ENCODE peak calls at places on chromosomes 6 and 20, in ten cellular contexts. One of them, this sample, is unnamed.

GRCh38 chr20:64130876-64131275 is 23.5 kb upstream of the NPBWR2 start:
- DNase-seq in GM12865: no peak
- DNase-seq in HFF-Myc: no peak
- DNase-seq in effector memory CD8-positive, alpha-beta T cell: no peak
- DNase-seq in neural crest cell: no peak
- DNase-seq in myocyte: no peak
- DNase-seq in SW480: no peak
- DNase-seq in A172: no peak
- DNase-seq in uterus: no peak
- DNase-seq in non-pigmented ciliary epithelial cell: no peak
- DNase-seq in this sample: no peak

GRCh38 chr6:159098636-159099106 is 53.9 kb upstream of the TAGAP start:
- DNase-seq in SW480: no peak
- DNase-seq in A172: no peak
- DNase-seq in neural crest cell: no peak
- DNase-seq in GM12865: peak
- DNase-seq in non-pigmented ciliary epithelial cell: no peak
- DNase-seq in HFF-Myc: no peak
- DNase-seq in uterus: no peak
- DNase-seq in effector memory CD8-positive, alpha-beta T cell: peak
- DNase-seq in myocyte: no peak
- DNase-seq in this sample: no peak

GRCh38 chr6:88813045-88813444 is 150.4 kb downstream of the RNGTT start:
- DNase-seq in SW480: no peak
- DNase-seq in non-pigmented ciliary epithelial cell: no peak
- DNase-seq in effector memory CD8-positive, alpha-beta T cell: no peak
- DNase-seq in myocyte: peak
- DNase-seq in HFF-Myc: no peak
- DNase-seq in uterus: no peak
- DNase-seq in A172: no peak
- DNase-seq in GM12865: peak
- DNase-seq in neural crest cell: no peak
- DNase-seq in this sample: no peak

GRCh38 chr6:52020961-52021570 is 66.3 kb downstream of the PKHD1 start:
- DNase-seq in HFF-Myc: no peak
- DNase-seq in SW480: peak
- DNase-seq in neural crest cell: no peak
- DNase-seq in myocyte: peak
- DNase-seq in non-pigmented ciliary epithelial cell: no peak
- DNase-seq in uterus: no peak
- DNase-seq in A172: peak
- DNase-seq in effector memory CD8-positive, alpha-beta T cell: no peak
- DNase-seq in GM12865: peak
- DNase-seq in this sample: peak

GRCh38 chr20:8043687-8044278 is 24.2 kb upstream of the TMX4 start:
- DNase-seq in GM12865: peak
- DNase-seq in HFF-Myc: peak
- DNase-seq in neural crest cell: peak
- DNase-seq in non-pigmented ciliary epithelial cell: no peak
- DNase-seq in uterus: no peak
- DNase-seq in myocyte: peak
- DNase-seq in A172: peak
- DNase-seq in SW480: peak
- DNase-seq in effector memory CD8-positive, alpha-beta T cell: peak
- DNase-seq in this sample: peak

GRCh38 chr6:5772634-5773230 is 234.0 kb downstream of the NRN1 start:
- DNase-seq in effector memory CD8-positive, alpha-beta T cell: no peak
- DNase-seq in HFF-Myc: no peak
- DNase-seq in non-pigmented ciliary epithelial cell: no peak
- DNase-seq in myocyte: no peak
- DNase-seq in neural crest cell: no peak
- DNase-seq in A172: no peak
- DNase-seq in uterus: no peak
- DNase-seq in SW480: no peak
- DNase-seq in GM12865: no peak
- DNase-seq in this sample: no peak

GRCh38 chr6:9039258-9039657 is 603.9 kb upstream of the SLC35B3 start:
- DNase-seq in non-pigmented ciliary epithelial cell: no peak
- DNase-seq in myocyte: no peak
- DNase-seq in SW480: no peak
- DNase-seq in neural crest cell: no peak
- DNase-seq in uterus: no peak
- DNase-seq in A172: no peak
- DNase-seq in effector memory CD8-positive, alpha-beta T cell: no peak
- DNase-seq in HFF-Myc: no peak
- DNase-seq in GM12865: no peak
- DNase-seq in this sample: no peak

GRCh38 chr20:19495905-19496703 is 262.0 kb upstream of the RIN2 start:
- DNase-seq in effector memory CD8-positive, alpha-beta T cell: no peak
- DNase-seq in A172: no peak
- DNase-seq in neural crest cell: no peak
- DNase-seq in non-pigmented ciliary epithelial cell: no peak
- DNase-seq in myocyte: peak
- DNase-seq in uterus: no peak
- DNase-seq in GM12865: no peak
- DNase-seq in HFF-Myc: no peak
- DNase-seq in SW480: no peak
- DNase-seq in this sample: no peak

GRCh38 chr20:19833395-19833794 is 75.3 kb downstream of the RIN2 start:
- DNase-seq in SW480: no peak
- DNase-seq in myocyte: no peak
- DNase-seq in GM12865: no peak
- DNase-seq in uterus: no peak
- DNase-seq in neural crest cell: no peak
- DNase-seq in effector memory CD8-positive, alpha-beta T cell: no peak
- DNase-seq in HFF-Myc: no peak
- DNase-seq in non-pigmented ciliary epithelial cell: no peak
- DNase-seq in A172: no peak
- DNase-seq in this sample: no peak

GRCh38 chr20:38799248-38799647 is 6.2 kb upstream of the PPP1R16B start:
- DNase-seq in HFF-Myc: no peak
- DNase-seq in non-pigmented ciliary epithelial cell: no peak
- DNase-seq in SW480: no peak
- DNase-seq in myocyte: no peak
- DNase-seq in A172: no peak
- DNase-seq in effector memory CD8-positive, alpha-beta T cell: no peak
- DNase-seq in neural crest cell: no peak
- DNase-seq in uterus: peak
- DNase-seq in GM12865: no peak
- DNase-seq in this sample: no peak

GRCh38 chr6:22512716-22513452 is 56.5 kb upstream of the HDGFL1 start:
- DNase-seq in HFF-Myc: no peak
- DNase-seq in non-pigmented ciliary epithelial cell: peak
- DNase-seq in effector memory CD8-positive, alpha-beta T cell: no peak
- DNase-seq in neural crest cell: no peak
- DNase-seq in myocyte: peak
- DNase-seq in GM12865: peak
- DNase-seq in SW480: no peak
- DNase-seq in A172: no peak
- DNase-seq in uterus: no peak
- DNase-seq in this sample: no peak

GRCh38 chr6:22152871-22153270 is 144.0 kb downstream of the PRL start:
- DNase-seq in SW480: no peak
- DNase-seq in myocyte: no peak
- DNase-seq in non-pigmented ciliary epithelial cell: no peak
- DNase-seq in HFF-Myc: no peak
- DNase-seq in A172: no peak
- DNase-seq in effector memory CD8-positive, alpha-beta T cell: no peak
- DNase-seq in uterus: no peak
- DNase-seq in neural crest cell: no peak
- DNase-seq in GM12865: no peak
- DNase-seq in this sample: no peak

GRCh38 chr6:33725891-33726673 is 14.6 kb upstream of the UQCC2 start:
- DNase-seq in HFF-Myc: no peak
- DNase-seq in effector memory CD8-positive, alpha-beta T cell: no peak
- DNase-seq in A172: no peak
- DNase-seq in non-pigmented ciliary epithelial cell: no peak
- DNase-seq in GM12865: no peak
- DNase-seq in uterus: no peak
- DNase-seq in neural crest cell: no peak
- DNase-seq in myocyte: no peak
- DNase-seq in SW480: no peak
- DNase-seq in this sample: no peak

GRCh38 chr6:120005292-120005976 is 655.9 kb upstream of the MAN1A1 start:
- DNase-seq in uterus: no peak
- DNase-seq in myocyte: peak
- DNase-seq in neural crest cell: no peak
- DNase-seq in non-pigmented ciliary epithelial cell: no peak
- DNase-seq in A172: peak
- DNase-seq in effector memory CD8-positive, alpha-beta T cell: no peak
- DNase-seq in SW480: peak
- DNase-seq in GM12865: peak
- DNase-seq in HFF-Myc: no peak
- DNase-seq in this sample: no peak

GRCh38 chr20:57869951-57870315 is 160.1 kb upstream of the PMEPA1 start:
- DNase-seq in myocyte: no peak
- DNase-seq in neural crest cell: no peak
- DNase-seq in GM12865: no peak
- DNase-seq in SW480: no peak
- DNase-seq in A172: no peak
- DNase-seq in uterus: no peak
- DNase-seq in HFF-Myc: no peak
- DNase-seq in effector memory CD8-positive, alpha-beta T cell: no peak
- DNase-seq in non-pigmented ciliary epithelial cell: no peak
- DNase-seq in this sample: no peak

GRCh38 chr6:35624341-35625070 is 64.2 kb downstream of the FKBP5 start:
- DNase-seq in GM12865: peak
- DNase-seq in SW480: no peak
- DNase-seq in A172: no peak
- DNase-seq in neural crest cell: no peak
- DNase-seq in uterus: no peak
- DNase-seq in myocyte: peak
- DNase-seq in non-pigmented ciliary epithelial cell: no peak
- DNase-seq in HFF-Myc: no peak
- DNase-seq in effector memory CD8-positive, alpha-beta T cell: peak
- DNase-seq in this sample: no peak

GRCh38 chr6:11149551-11149950 is 38.0 kb upstream of the ERVFRD-1 start:
- DNase-seq in HFF-Myc: no peak
- DNase-seq in effector memory CD8-positive, alpha-beta T cell: no peak
- DNase-seq in A172: no peak
- DNase-seq in uterus: no peak
- DNase-seq in neural crest cell: no peak
- DNase-seq in myocyte: no peak
- DNase-seq in SW480: no peak
- DNase-seq in non-pigmented ciliary epithelial cell: no peak
- DNase-seq in GM12865: no peak
- DNase-seq in this sample: no peak

GRCh38 chr6:139369568-139370046 is 4.8 kb downstream of the CITED2 start:
- DNase-seq in myocyte: peak
- DNase-seq in neural crest cell: no peak
- DNase-seq in A172: peak
- DNase-seq in uterus: no peak
- DNase-seq in GM12865: peak
- DNase-seq in non-pigmented ciliary epithelial cell: no peak
- DNase-seq in HFF-Myc: peak
- DNase-seq in SW480: peak
- DNase-seq in effector memory CD8-positive, alpha-beta T cell: no peak
- DNase-seq in this sample: peak

GRCh38 chr6:2518029-2518428 is 232.7 kb downstream of the MYLK4 start:
- DNase-seq in effector memory CD8-positive, alpha-beta T cell: no peak
- DNase-seq in HFF-Myc: no peak
- DNase-seq in SW480: peak
- DNase-seq in myocyte: no peak
- DNase-seq in GM12865: no peak
- DNase-seq in A172: no peak
- DNase-seq in non-pigmented ciliary epithelial cell: no peak
- DNase-seq in uterus: no peak
- DNase-seq in neural crest cell: no peak
- DNase-seq in this sample: no peak

GRCh38 chr6:11432713-11433450 is 104.7 kb upstream of the TMEM170B start:
- DNase-seq in HFF-Myc: peak
- DNase-seq in neural crest cell: no peak
- DNase-seq in SW480: no peak
- DNase-seq in uterus: no peak
- DNase-seq in non-pigmented ciliary epithelial cell: no peak
- DNase-seq in GM12865: peak
- DNase-seq in effector memory CD8-positive, alpha-beta T cell: no peak
- DNase-seq in myocyte: peak
- DNase-seq in A172: peak
- DNase-seq in this sample: no peak

GRCh38 chr6:167404385-167405049 is 79.6 kb downstream of the TTLL2 start:
- DNase-seq in A172: no peak
- DNase-seq in uterus: no peak
- DNase-seq in myocyte: no peak
- DNase-seq in non-pigmented ciliary epithelial cell: no peak
- DNase-seq in effector memory CD8-positive, alpha-beta T cell: no peak
- DNase-seq in GM12865: no peak
- DNase-seq in SW480: no peak
- DNase-seq in HFF-Myc: no peak
- DNase-seq in neural crest cell: no peak
- DNase-seq in this sample: no peak

GRCh38 chr20:11035211-11035610 is 361.4 kb upstream of the JAG1 start:
- DNase-seq in effector memory CD8-positive, alpha-beta T cell: no peak
- DNase-seq in myocyte: no peak
- DNase-seq in non-pigmented ciliary epithelial cell: no peak
- DNase-seq in SW480: no peak
- DNase-seq in neural crest cell: no peak
- DNase-seq in HFF-Myc: no peak
- DNase-seq in GM12865: no peak
- DNase-seq in A172: no peak
- DNase-seq in uterus: no peak
- DNase-seq in this sample: no peak

GRCh38 chr20:32017711-32018251 is 7.5 kb downstream of the CCM2L start:
- DNase-seq in HFF-Myc: no peak
- DNase-seq in myocyte: no peak
- DNase-seq in SW480: peak
- DNase-seq in A172: no peak
- DNase-seq in uterus: no peak
- DNase-seq in neural crest cell: no peak
- DNase-seq in non-pigmented ciliary epithelial cell: no peak
- DNase-seq in GM12865: peak
- DNase-seq in effector memory CD8-positive, alpha-beta T cell: peak
- DNase-seq in this sample: no peak

GRCh38 chr6:30841644-30842504 is 42.4 kb upstream of the DDR1 start:
- DNase-seq in A172: peak
- DNase-seq in uterus: no peak
- DNase-seq in non-pigmented ciliary epithelial cell: no peak
- DNase-seq in HFF-Myc: no peak
- DNase-seq in neural crest cell: no peak
- DNase-seq in myocyte: peak
- DNase-seq in GM12865: no peak
- DNase-seq in SW480: peak
- DNase-seq in effector memory CD8-positive, alpha-beta T cell: no peak
- DNase-seq in this sample: no peak